ENCODE peak calls at places on chromosome 17, in four cellular contexts. C is NCI-H1417; Y is EH; K is stimulated activated naive B cell treated with anti-CD40 and anti-IgM and Interleukin-4, amounts not matched to agents 10 μg/mL and 1 μg/mL and 100 μg/mL, for 72 hours. G is an unnamed sample.
A peak's percentile ranks its signal among the peaks of the same experiment; 100 is the strongest.

GRCh38 chr17:81429353-81429774 is 34.1 kb downstream of the BAHCC1 start:
- DNase-seq in C (no peak), Y (peak; percentile 81), K (no peak), G (peak; percentile 64)

GRCh38 chr17:12342609-12343248 is 322.1 kb downstream of the MAP2K4 start:
- DNase-seq in C (no peak), Y (peak; percentile 32), K (no peak), G (peak; percentile 44)

GRCh38 chr17:80833952-80834895 is 157.4 kb upstream of the CHMP6 start:
- DNase-seq in C (no peak), Y (peak; percentile 90), K (no peak), G (peak; percentile 83)

GRCh38 chr17:6358131-6358530 is 76.8 kb downstream of the AIPL1 start:
- DNase-seq in C (no peak), Y (no peak), K (no peak), G (no peak)

GRCh38 chr17:45341389-45342158 is 24.8 kb upstream of the MAP3K14 start:
- DNase-seq in C (peak; percentile 39), Y (peak; percentile 99), K (no peak), G (peak; percentile 83)

GRCh38 chr17:77810536-77810935 is 148.0 kb upstream of the TNRC6C start:
- DNase-seq in C (no peak), Y (peak; percentile 67), K (no peak), G (peak; percentile 66)

GRCh38 chr17:63439682-63440081 is 6.4 kb downstream of the CYB561 start:
- DNase-seq in C (no peak), Y (peak; percentile 89), K (no peak), G (peak; percentile 69)

GRCh38 chr17:56812971-56813388 is 20.7 kb downstream of the C17orf67 start:
- DNase-seq in C (peak; percentile 31), Y (no peak), K (no peak), G (no peak)

GRCh38 chr17:28727727-28728363 is 743 bp upstream of the NEK8 start:
- DNase-seq in C (peak; percentile 57), Y (peak; percentile 54), K (peak; percentile 97), G (peak; percentile 51)

GRCh38 chr17:57195790-57196460 is 60.4 kb upstream of the MSI2 start:
- DNase-seq in C (no peak), Y (peak; percentile 6), K (no peak), G (peak; percentile 43)

GRCh38 chr17:39925282-39926134 is 1.9 kb downstream of the ORMDL3 start:
- DNase-seq in C (no peak), Y (no peak), K (no peak), G (no peak)

GRCh38 chr17:21674242-21674731 is 18.0 kb upstream of the KCNJ18 start:
- DNase-seq in C (no peak), Y (no peak), K (no peak), G (no peak)

GRCh38 chr17:78929908-78930775 is 5.0 kb upstream of the TIMP2 start:
- DNase-seq in C (no peak), Y (no peak), K (no peak), G (no peak)

GRCh38 chr17:56881685-56882295 is 32.1 kb downstream of the TRIM25 start:
- DNase-seq in C (no peak), Y (no peak), K (no peak), G (no peak)

GRCh38 chr17:54901230-54901847 is 687 bp downstream of the TOM1L1 start:
- DNase-seq in C (peak; percentile 31), Y (peak; percentile 64), K (no peak), G (no peak)

GRCh38 chr17:2406271-2406902 is 5.5 kb upstream of the MNT start:
- DNase-seq in C (no peak), Y (no peak), K (no peak), G (no peak)

GRCh38 chr17:30600830-30601494 is 123.8 kb downstream of the GOSR1 start:
- DNase-seq in C (peak; percentile 29), Y (peak; percentile 41), K (peak; percentile 24), G (peak; percentile 14)

GRCh38 chr17:49015924-49016774 is 19.0 kb downstream of the IGF2BP1 start:
- DNase-seq in C (no peak), Y (no peak), K (no peak), G (no peak)

GRCh38 chr17:79843917-79844815 is 4.9 kb upstream of the CBX4 start:
- DNase-seq in C (peak; percentile 39), Y (peak; percentile 74), K (no peak), G (peak; percentile 74)

GRCh38 chr17:36706437-36706731 is 105.0 kb downstream of the MRM1 start:
- DNase-seq in C (no peak), Y (no peak), K (no peak), G (no peak)

GRCh38 chr17:51064061-51064735 is 56.5 kb downstream of the SPAG9 start:
- DNase-seq in C (no peak), Y (peak; percentile 55), K (no peak), G (no peak)

GRCh38 chr17:68391561-68392268 is 65.6 kb downstream of the WIPI1 start:
- DNase-seq in C (no peak), Y (no peak), K (no peak), G (no peak)

GRCh38 chr17:37774508-37774907 is 29.6 kb upstream of the HNF1B start:
- DNase-seq in C (no peak), Y (no peak), K (peak; percentile 85), G (no peak)

GRCh38 chr17:38735161-38735997 is 5.2 kb downstream of the CISD3 start:
- DNase-seq in C (peak; percentile 26), Y (peak; percentile 52), K (no peak), G (no peak)

GRCh38 chr17:14741516-14741915 is 440.6 kb downstream of the HS3ST3B1 start:
- DNase-seq in C (no peak), Y (peak; percentile 18), K (no peak), G (peak; percentile 87)

GRCh38 chr17:16915752-16916556 is 56.0 kb downstream of the TNFRSF13B start:
- DNase-seq in C (peak; percentile 21), Y (peak; percentile 67), K (peak; percentile 26), G (peak; percentile 48)

GRCh38 chr17:55660171-55660886 is 62.3 kb downstream of the TMEM100 start:
- DNase-seq in C (peak; percentile 6), Y (no peak), K (no peak), G (no peak)

GRCh38 chr17:66551839-66552238 is 249.4 kb downstream of the PRKCA start:
- DNase-seq in C (no peak), Y (no peak), K (no peak), G (no peak)

GRCh38 chr17:71052971-71053370 is 883.6 kb downstream of the KCNJ2 start:
- DNase-seq in C (no peak), Y (no peak), K (no peak), G (no peak)